ENCODE peak calls at places on chromosomes 11 and 22, in four cellular contexts. L is K562, G is HepG2, P is WTC11. H is an unnamed sample.
A peak's percentile ranks its signal among the peaks of the same experiment; 100 is the strongest.

GRCh38 chr22:40588726-40589125 is 47.8 kb downstream of the MRTFA start:
- DNase-seq in G (peak; percentile 94), P (no peak), L (no peak), H (no peak)

GRCh38 chr11:76190376-76190775 is 15.9 kb downstream of the WNT11 start:
- DNase-seq in L (no peak), P (no peak), G (no peak), H (no peak)

GRCh38 chr22:48755332-48755949 is 1072.2 kb downstream of the BRD1 start:
- DNase-seq in L (no peak), P (no peak), G (no peak), H (no peak)

GRCh38 chr11:79068356-79068755 is 372.5 kb downstream of the TENM4 start:
- DNase-seq in G (no peak), L (no peak), P (no peak), H (no peak)

GRCh38 chr11:117183724-117184349 is 5.3 kb downstream of the SIDT2 start:
- DNase-seq in P (no peak), L (no peak), G (no peak), H (no peak)

GRCh38 chr22:47629273-47629711 is 866.8 kb downstream of the TBC1D22A start:
- DNase-seq in G (no peak), P (no peak), L (no peak), H (no peak)

GRCh38 chr11:37040921-37041320 is 442.9 kb upstream of the RAG2 start:
- DNase-seq in L (no peak), G (no peak), P (no peak), H (no peak)

GRCh38 chr22:19756288-19757128 is 4.1 kb upstream of the TBX1 start:
- DNase-seq in G (peak; percentile 35), P (peak; percentile 70), L (peak; percentile 99), H (peak; percentile 73)

GRCh38 chr11:16611395-16612233 is 126.8 kb upstream of the C11orf58 start:
- DNase-seq in L (peak; percentile 25), P (no peak), G (no peak), H (peak; percentile 17)

GRCh38 chr11:120792306-120792705 is 231.6 kb upstream of the TBCEL start:
- DNase-seq in P (no peak), L (no peak), G (no peak), H (no peak)

GRCh38 chr11:119663279-119663678 is 65.7 kb downstream of the NECTIN1 start:
- DNase-seq in G (peak; percentile 53), P (no peak), L (no peak), H (no peak)

GRCh38 chr22:37884420-37884819 is 21.7 kb upstream of the MICALL1 start:
- DNase-seq in P (no peak), G (no peak), L (no peak), H (no peak)

GRCh38 chr11:70579376-70579955 is 181.1 kb downstream of the CTTN start:
- DNase-seq in G (no peak), P (no peak), L (no peak), H (no peak)

GRCh38 chr22:23530766-23531282 is 49.3 kb downstream of the IGLL1 start:
- DNase-seq in P (no peak), G (no peak), L (no peak), H (no peak)

GRCh38 chr11:82733444-82734119 is at the start of gene FAM181B:
- DNase-seq in G (no peak), P (peak; percentile 83), L (peak; percentile 47), H (peak; percentile 70)

GRCh38 chr11:100753562-100753961 is 66.5 kb downstream of the ARHGAP42 start:
- DNase-seq in L (no peak), P (peak; percentile 19), G (no peak), H (no peak)

GRCh38 chr22:40224702-40225101 is 47.0 kb downstream of the TNRC6B start:
- DNase-seq in P (no peak), L (no peak), G (no peak), H (no peak)

GRCh38 chr11:34308821-34309585 is 48.8 kb downstream of the ABTB2 start:
- DNase-seq in G (peak; percentile 86), P (no peak), L (no peak), H (no peak)

GRCh38 chr11:120331301-120331966 is 4.8 kb upstream of the ARHGEF12 start:
- DNase-seq in P (no peak), L (no peak), G (no peak), H (no peak)

GRCh38 chr11:72439455-72439854 is 5.1 kb upstream of the CLPB start:
- DNase-seq in P (no peak), G (no peak), L (no peak), H (no peak)

GRCh38 chr22:26447594-26448329 is 18.7 kb downstream of the ASPHD2 start:
- DNase-seq in P (no peak), G (no peak), L (no peak), H (no peak)

GRCh38 chr11:96155627-96156378 is 187.2 kb downstream of the MAML2 start:
- DNase-seq in G (peak; percentile 64), L (peak; percentile 81), P (peak; percentile 34), H (peak; percentile 34)

GRCh38 chr22:32482708-32483107 is 8.1 kb downstream of the FBXO7 start:
- DNase-seq in P (no peak), L (peak; percentile 44), G (no peak), H (no peak)

GRCh38 chr11:128956401-128957203 is 13.9 kb upstream of the TP53AIP1 start:
- DNase-seq in P (no peak), L (peak; percentile 38), G (peak; percentile 74), H (peak; percentile 73)

GRCh38 chr11:69542314-69543168 is 61.1 kb downstream of the LINC01488 start:
- DNase-seq in P (no peak), L (no peak), G (no peak), H (no peak)

GRCh38 chr11:122979815-122980656 is 1.6 kb downstream of the BSX start:
- DNase-seq in P (peak; percentile 26), L (no peak), G (no peak), H (no peak)

GRCh38 chr22:40401532-40401931 is 31.1 kb downstream of the SGSM3 start:
- DNase-seq in L (no peak), G (no peak), P (no peak), H (no peak)

GRCh38 chr22:23831781-23832180 is 7.0 kb downstream of the DERL3 start:
- DNase-seq in G (no peak), P (no peak), L (no peak), H (no peak)

GRCh38 chr11:13052130-13052541 is 43.0 kb downstream of the RASSF10 start:
- DNase-seq in P (no peak), G (no peak), L (no peak), H (no peak)

GRCh38 chr22:20549232-20549841 is 41.9 kb downstream of the MED15 start:
- DNase-seq in G (no peak), P (no peak), L (no peak), H (no peak)

GRCh38 chr11:32231909-32232493 is 141.1 kb downstream of the RCN1 start:
- DNase-seq in L (peak; percentile 27), P (peak; percentile 64), G (peak; percentile 13), H (peak; percentile 66)

GRCh38 chr11:2591805-2592204 is 108.0 kb downstream of the KCNQ1OT1 start:
- DNase-seq in G (no peak), L (peak; percentile 6), P (no peak), H (peak; percentile 3)

GRCh38 chr22:39617342-39617741 is 46.8 kb downstream of the CACNA1I start:
- DNase-seq in L (no peak), P (no peak), G (no peak), H (no peak)

GRCh38 chr11:13287026-13287425 is 9.4 kb downstream of the BMAL1 start:
- DNase-seq in P (no peak), L (no peak), G (no peak), H (no peak)

GRCh38 chr11:23556163-23556750 is 696.0 kb upstream of the CCDC179 start:
- DNase-seq in G (no peak), P (no peak), L (no peak), H (no peak)

GRCh38 chr11:103988595-103988969 is 47.9 kb upstream of the DDI1 start:
- DNase-seq in P (no peak), L (no peak), G (no peak), H (no peak)

GRCh38 chr11:69437001-69437875 is 44.2 kb upstream of the LINC01488 start:
- DNase-seq in L (no peak), P (peak; percentile 60), G (peak; percentile 82), H (no peak)

GRCh38 chr22:34296456-34296855 is 376.2 kb upstream of the LARGE1 start:
- DNase-seq in P (no peak), L (no peak), G (no peak), H (no peak)

GRCh38 chr22:34297536-34298120 is 377.4 kb upstream of the LARGE1 start:
- DNase-seq in G (no peak), P (no peak), L (no peak), H (no peak)

GRCh38 chr22:34293324-34293723 is 373.0 kb upstream of the LARGE1 start:
- DNase-seq in P (no peak), G (no peak), L (no peak), H (no peak)

DNA sequence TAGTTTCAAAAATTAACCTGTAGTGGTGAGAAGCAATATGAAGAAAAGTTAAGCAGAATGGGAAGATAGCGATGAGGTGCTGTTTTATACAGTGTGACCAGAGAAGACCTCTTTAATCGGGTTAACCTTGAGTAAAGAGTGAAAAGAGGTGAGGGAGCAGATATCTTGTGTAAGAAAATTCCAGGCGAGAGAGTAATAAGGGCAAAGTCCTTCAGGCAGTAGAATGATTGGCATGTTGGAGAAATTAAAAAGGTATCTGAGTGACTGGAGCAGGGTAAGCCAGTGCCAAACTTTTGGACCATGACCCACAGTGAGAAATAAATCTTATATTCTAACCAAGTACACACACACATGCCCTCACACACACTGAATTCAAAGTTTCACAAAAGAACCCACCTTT is 374.7 kb upstream of the LARGE1 start:
- DNase-seq in L (no peak), G (peak; percentile 15), P (no peak), H (no peak)
- TF ChIP-seq ELF4 in L (no peak), G (no peak), P (no peak), H (no peak)

GRCh38 chr11:28140689-28141455 is 32.7 kb downstream of the METTL15 start:
- DNase-seq in G (no peak), P (no peak), L (no peak), H (no peak)

GRCh38 chr11:28142724-28143123 is 34.5 kb downstream of the METTL15 start:
- DNase-seq in P (no peak), G (no peak), L (no peak), H (no peak)

GRCh38 chr11:28144808-28145207 is 36.6 kb downstream of the METTL15 start:
- DNase-seq in G (no peak), P (no peak), L (no peak), H (no peak)

DNA sequence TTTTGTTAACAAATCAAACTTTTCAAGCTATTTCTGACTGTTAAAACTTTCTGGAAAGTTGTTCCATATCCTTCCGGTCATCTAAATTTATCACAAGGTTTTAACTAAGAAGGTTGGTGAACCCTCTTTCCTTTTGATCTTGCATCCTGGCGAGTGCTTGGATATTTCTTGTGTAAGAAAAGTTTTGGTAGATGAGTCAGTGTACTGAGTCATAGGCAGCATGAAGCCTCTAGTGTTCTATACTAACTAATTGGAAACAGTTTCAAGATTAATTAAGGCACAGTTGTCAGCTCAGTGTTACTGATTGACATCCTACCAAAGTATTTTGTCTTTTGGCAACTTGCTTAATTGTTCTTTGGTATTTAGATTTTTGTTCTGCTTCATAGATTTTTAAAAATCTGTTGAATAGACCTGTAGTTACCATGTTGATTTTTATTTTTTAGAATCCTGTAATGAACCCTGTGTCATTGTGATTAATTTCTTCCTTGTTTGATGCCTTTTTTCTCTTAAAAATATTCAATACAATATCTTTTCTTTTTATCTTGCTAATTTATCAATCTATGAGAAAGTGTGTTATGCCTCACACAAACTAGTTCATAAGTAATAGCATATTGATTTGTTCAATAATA is 38.0 kb downstream of the METTL15 start:
- DNase-seq in G (peak; percentile 59), P (no peak), L (peak; percentile 8), H (no peak)
- TF ChIP-seq ELF4 in G (no peak), P (no peak), L (no peak), H (no peak)

GRCh38 chr22:49825436-49825835 is 2.2 kb downstream of the BRD1 start:
- DNase-seq in L (no peak), G (peak; percentile 34), P (no peak), H (no peak)
- TF ChIP-seq ELF4 in L (no peak), G (no peak), P (no peak), H (no peak)

GRCh38 chr11:61701298-61701993 is 21.3 kb downstream of the DAGLA start:
- DNase-seq in P (peak; percentile 81), L (peak; percentile 44), G (peak; percentile 37), H (peak; percentile 63)
- TF ChIP-seq ELF4 in P (no peak), L (no peak), G (no peak), H (no peak)

H was measured in HEK293T.